ENCODE peak calls at places on chromosome 2, in nine cellular contexts. B is psoas muscle, W is mesothelial cell of epicardium, N is left ventricle myocardium inferior, D is DND-41, H is neural crest cell, X is ovary, T is brain microvascular endothelial cell, K is coronary artery. E is an unnamed sample.

GRCh38 chr2:177024760-177025159 is 187.8 kb upstream of the HNRNPA3 start:
- DNase-seq in H (no peak), B (no peak), K (no peak), T (no peak), N (no peak), W (no peak), D (no peak), X (no peak), E (no peak)

GRCh38 chr2:119932809-119933208 is 80.1 kb upstream of the EPB41L5 start:
- DNase-seq in D (no peak), K (no peak), X (no peak), H (no peak), T (no peak), N (no peak), B (no peak), W (no peak), E (no peak)

GRCh38 chr2:108535380-108535677 is 1.1 kb downstream of the LIMS1 start:
- DNase-seq in D (no peak), K (no peak), H (no peak), X (no peak), N (no peak), B (no peak), W (no peak), T (no peak), E (no peak)

GRCh38 chr2:47189635-47190034 is 34.5 kb upstream of the STPG4 start:
- DNase-seq in K (no peak), X (no peak), T (peak), B (no peak), W (no peak), N (no peak), D (no peak), H (no peak), E (no peak)

GRCh38 chr2:55418072-55418471 is 1.6 kb downstream of the CCDC88A start:
- DNase-seq in W (no peak), T (no peak), D (no peak), N (no peak), X (no peak), K (no peak), H (no peak), B (no peak), E (no peak)

GRCh38 chr2:151802315-151802714 is 25.9 kb downstream of the ARL5A start:
- DNase-seq in N (no peak), D (no peak), H (no peak), B (no peak), K (no peak), X (no peak), W (no peak), T (no peak), E (no peak)

GRCh38 chr2:108921096-108922030 is 67.7 kb downstream of the EDAR start:
- DNase-seq in B (no peak), D (no peak), H (no peak), X (no peak), N (no peak), T (no peak), W (no peak), K (peak), E (no peak)

GRCh38 chr2:11710210-11710609 is 36.2 kb upstream of the LPIN1 start:
- DNase-seq in N (no peak), X (no peak), H (no peak), D (no peak), B (peak), W (no peak), K (no peak), T (peak), E (no peak)

GRCh38 chr2:2229898-2230817 is 100.9 kb downstream of the MYT1L start:
- DNase-seq in B (no peak), K (no peak), W (no peak), X (no peak), N (peak), H (no peak), D (no peak), T (no peak), E (no peak)

GRCh38 chr2:3462493-3463104 is 56.7 kb downstream of the ADI1 start:
- DNase-seq in W (no peak), K (no peak), N (no peak), T (no peak), X (peak), B (no peak), D (no peak), H (no peak), E (no peak)

GRCh38 chr2:209619782-209620181 is 151.8 kb upstream of the UNC80 start:
- DNase-seq in W (no peak), X (no peak), B (no peak), K (no peak), T (no peak), H (no peak), N (no peak), D (no peak), E (no peak)

GRCh38 chr2:235026649-235027557 is 75.1 kb downstream of the SH3BP4 start:
- DNase-seq in K (no peak), D (no peak), X (peak), N (peak), T (no peak), B (peak), W (no peak), H (no peak), E (no peak)

GRCh38 chr2:28342081-28342967 is 50.3 kb upstream of the FOSL2 start:
- DNase-seq in K (peak), H (no peak), N (peak), T (peak), B (peak), W (no peak), D (no peak), X (peak), E (no peak)

GRCh38 chr2:68031546-68032160 is 31.2 kb downstream of the C1D start:
- DNase-seq in N (no peak), H (no peak), X (no peak), K (no peak), D (no peak), T (peak), B (no peak), W (no peak), E (no peak)

GRCh38 chr2:146123714-146124113 is 1603.8 kb upstream of the ZEB2 start:
- DNase-seq in T (peak), N (no peak), B (no peak), W (no peak), K (no peak), H (no peak), X (no peak), D (no peak), E (no peak)

GRCh38 chr2:96536445-96537065 is at the start of gene ARID5A:
- DNase-seq in N (peak), W (peak), T (peak), B (peak), H (peak), X (peak), D (peak), K (peak), E (peak)

GRCh38 chr2:231991664-231992063 is 30.2 kb downstream of the DIS3L2 start:
- DNase-seq in D (no peak), B (no peak), K (no peak), N (no peak), T (no peak), H (no peak), X (no peak), W (no peak), E (no peak)

GRCh38 chr2:160943429-160943828 is 216.8 kb upstream of the TANK start:
- DNase-seq in D (no peak), W (no peak), K (no peak), H (no peak), X (no peak), T (no peak), N (no peak), B (no peak), E (no peak)

GRCh38 chr2:239326831-239327535 is 73.8 kb downstream of the HDAC4 start:
- DNase-seq in W (no peak), D (peak), X (peak), B (peak), K (peak), T (no peak), N (no peak), H (no peak), E (no peak)

GRCh38 chr2:64325852-64326577 is 127.9 kb upstream of the LGALSL start:
- DNase-seq in X (no peak), N (no peak), K (no peak), W (no peak), B (no peak), T (no peak), H (no peak), D (no peak), E (no peak)

GRCh38 chr2:42809876-42810125 is 17.4 kb upstream of the HAAO start:
- DNase-seq in D (no peak), X (no peak), K (peak), B (peak), W (peak), T (peak), H (peak), N (peak), E (peak)

DNA sequence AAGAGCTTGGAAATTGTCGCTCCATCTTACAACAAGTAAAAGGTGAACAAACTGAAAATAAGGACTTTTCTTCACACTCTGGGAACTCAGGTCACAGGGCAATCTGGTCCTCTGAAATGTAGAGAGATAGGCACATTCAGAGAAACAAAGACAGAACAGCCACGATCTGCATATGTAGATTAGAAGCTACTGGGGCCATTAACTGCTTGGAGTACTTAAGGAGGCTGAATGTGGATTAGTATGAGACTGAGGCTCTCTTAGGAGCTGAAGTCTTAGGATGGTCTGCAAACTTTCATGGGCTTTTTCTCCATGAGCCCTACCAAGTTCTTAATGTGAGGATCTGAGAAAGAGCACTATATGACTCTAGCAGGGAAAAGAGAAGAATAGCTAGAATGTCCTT is 265.3 kb upstream of the NXPH2 start:
- DNase-seq in H (no peak), W (no peak), X (no peak), K (no peak), T (no peak), B (no peak), N (no peak), D (no peak), E (no peak)
- TF ChIP-seq CTCF in H (no peak), W (no peak), X (no peak), K (no peak), T (no peak), B (no peak), N (no peak), D (no peak), E (no peak)

DNA sequence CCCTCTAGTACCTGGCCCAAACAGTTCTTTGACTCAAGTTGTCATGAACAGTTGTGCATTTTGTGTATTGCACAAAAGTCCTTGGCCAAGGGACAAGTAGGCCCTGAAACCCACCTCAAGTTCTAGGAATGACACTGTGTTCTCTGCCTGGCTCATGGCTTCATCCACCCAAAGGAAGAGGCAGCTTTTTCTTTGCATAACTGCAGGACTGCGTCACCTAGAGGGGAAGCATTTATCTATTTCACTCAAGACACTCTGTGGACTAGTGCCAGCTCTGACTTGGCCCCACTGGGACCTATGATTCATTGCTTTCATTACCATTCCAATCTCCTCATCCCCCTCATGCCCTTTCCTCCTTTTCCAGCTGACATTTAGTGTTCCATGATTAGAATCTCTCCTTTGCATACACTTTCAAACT is 119.3 kb upstream of the SIX2 start:
- DNase-seq in N (peak), D (no peak), T (peak), X (peak), K (no peak), B (peak), W (peak), H (no peak), E (no peak)
- TF ChIP-seq CTCF in N (no peak), D (no peak), T (peak), X (no peak), K (no peak), B (no peak), W (no peak), H (no peak), E (no peak)

GRCh38 chr2:88554189-88554588 is 73.1 kb downstream of the EIF2AK3 start:
- DNase-seq in H (no peak), X (no peak), K (no peak), W (no peak), D (no peak), T (no peak), B (no peak), N (no peak), E (no peak)
- TF ChIP-seq CTCF in H (no peak), X (no peak), K (no peak), W (no peak), D (peak), T (no peak), B (no peak), N (peak), E (no peak)

GRCh38 chr2:30225131-30225762 is 6.1 kb upstream of the LBH start:
- DNase-seq in K (peak), B (peak), H (no peak), T (peak), W (no peak), D (peak), X (peak), N (no peak), E (no peak)
- TF ChIP-seq CTCF in K (no peak), B (peak), H (no peak), T (no peak), W (no peak), D (peak), X (no peak), N (no peak), E (no peak)

GRCh38 chr2:98685930-98686887 is 44.7 kb downstream of the MGAT4A start:
- DNase-seq in B (no peak), N (no peak), W (no peak), D (no peak), H (no peak), X (no peak), T (no peak), K (no peak), E (no peak)
- TF ChIP-seq CTCF in B (no peak), N (no peak), W (no peak), D (no peak), H (no peak), X (no peak), T (no peak), K (no peak), E (no peak)